ENCODE peak calls at places on chromosomes 13 and 19, in five cellular contexts. B, M, H, E and W are unnamed samples.

GRCh38 chr13:47908200-47908902 is 92.7 kb downstream of the SUCLA2 start:
- DNase-seq in B (no peak), M (no peak), H (peak; percentile 73), E (no peak), W (peak; percentile 25)

GRCh38 chr19:30227661-30228112 is 144.5 kb upstream of the ZNF536 start:
- DNase-seq in B (no peak), M (no peak), H (peak; percentile 48), E (peak; percentile 68), W (no peak)

GRCh38 chr13:109592776-109593175 is 193.6 kb downstream of the IRS2 start:
- DNase-seq in B (no peak), M (no peak), H (no peak), E (no peak), W (no peak)

GRCh38 chr19:50266896-50267295 is 62.3 kb downstream of the KCNC3 start:
- DNase-seq in B (no peak), M (no peak), H (peak; percentile 39), E (no peak), W (no peak)

GRCh38 chr13:74210693-74211393 is 76.6 kb upstream of the KLF12 start:
- DNase-seq in B (no peak), M (peak; percentile 95), H (peak; percentile 61), E (no peak), W (no peak)

GRCh38 chr19:49701271-49701786 is 10.4 kb downstream of the CPT1C start:
- DNase-seq in B (no peak), M (no peak), H (no peak), E (no peak), W (no peak)

GRCh38 chr13:61255035-61255796 is 160.4 kb downstream of the PCDH20 start:
- DNase-seq in B (no peak), M (no peak), H (peak; percentile 40), E (no peak), W (no peak)

GRCh38 chr19:46529622-46530451 is 34.2 kb upstream of the PNMA8B start:
- DNase-seq in B (no peak), M (peak; percentile 44), H (peak; percentile 69), E (peak; percentile 68), W (no peak)

GRCh38 chr13:81987159-81987558 is 1646.2 kb upstream of the SPRY2 start:
- DNase-seq in B (no peak), M (no peak), H (no peak), E (no peak), W (no peak)

GRCh38 chr13:79815041-79815440 is 334.1 kb downstream of the NDFIP2 start:
- DNase-seq in B (no peak), M (no peak), H (no peak), E (no peak), W (no peak)